ENCODE peak calls at places on chromosomes 11 and 22, in seven cellular contexts. B is activated naive CD4-positive, alpha-beta T cell treated with anti-CD3 and anti-CD28 coated beads, Interleukin-2, amount 50 U/mL, for 72 hours; F is T-helper 17 cell; K is HCT116; E is body of pancreas; H is PC-3; G is A549. Q is an unnamed sample.

GRCh38 chr11:58549644-58550043 is 26.0 kb downstream of the LPXN start:
- ATAC-seq in K (no peak), F (no peak), G (no peak), E (no peak), H (no peak), B (no peak), Q (no peak)

GRCh38 chr11:114366331-114367243 is 33.7 kb downstream of the C11orf71 start:
- ATAC-seq in F (no peak), E (no peak), H (peak), B (no peak), K (peak), G (peak), Q (no peak)

GRCh38 chr22:48277868-48278581 is 1515.6 kb downstream of the TBC1D22A start:
- ATAC-seq in G (no peak), K (no peak), H (no peak), E (no peak), F (no peak), B (no peak), Q (no peak)

GRCh38 chr22:30668306-30668655 is 606 bp upstream of the DUSP18 start:
- ATAC-seq in H (no peak), G (peak), K (peak), F (no peak), E (no peak), B (no peak), Q (no peak)

GRCh38 chr11:74844865-74845264 is 96.2 kb downstream of the RNF169 start:
- ATAC-seq in G (no peak), E (no peak), K (no peak), F (no peak), H (no peak), B (no peak), Q (no peak)

GRCh38 chr22:50361222-50361621 is 18.1 kb downstream of the PPP6R2 start:
- ATAC-seq in K (no peak), G (no peak), B (peak), F (peak), E (no peak), H (no peak), Q (no peak)

GRCh38 chr11:73227571-73228211 is 9.6 kb downstream of the P2RY2 start:
- ATAC-seq in G (no peak), K (peak), H (peak), F (no peak), B (no peak), E (peak), Q (peak)

GRCh38 chr11:3345736-3346135 is 33.2 kb downstream of the ZNF195 start:
- ATAC-seq in H (no peak), F (no peak), E (no peak), K (no peak), B (peak), G (no peak), Q (no peak)

GRCh38 chr22:45731041-45731797 is 59.6 kb downstream of the ATXN10 start:
- ATAC-seq in E (no peak), K (no peak), B (no peak), G (peak), H (peak), F (no peak), Q (no peak)

GRCh38 chr22:23915230-23915754 is 21.1 kb downstream of the MIF start:
- ATAC-seq in F (no peak), E (no peak), H (no peak), G (no peak), B (no peak), K (no peak), Q (no peak)

GRCh38 chr22:18112440-18112839 is 1.8 kb downstream of the TUBA8 start:
- ATAC-seq in B (no peak), F (no peak), H (no peak), E (no peak), K (no peak), G (no peak), Q (no peak)

GRCh38 chr11:99015634-99016454 is 4.9 kb upstream of the CNTN5 start:
- ATAC-seq in G (no peak), F (peak), E (no peak), H (no peak), B (no peak), K (peak), Q (no peak)

GRCh38 chr22:25747245-25747944 is 5.4 kb downstream of the MYO18B start:
- ATAC-seq in H (no peak), F (no peak), E (peak), G (peak), K (peak), B (peak), Q (peak)

GRCh38 chr11:132064987-132065620 is 694.7 kb downstream of the NTM start:
- ATAC-seq in F (no peak), G (no peak), B (no peak), H (peak), E (no peak), K (no peak), Q (no peak)

GRCh38 chr11:106276859-106277436 is 199.5 kb downstream of the AASDHPPT start:
- ATAC-seq in G (peak), K (peak), B (no peak), H (peak), F (no peak), E (no peak), Q (no peak)

GRCh38 chr22:46240917-46241316 is 9.2 kb downstream of the CDPF1 start:
- ATAC-seq in K (no peak), B (no peak), G (no peak), H (no peak), E (no peak), F (no peak), Q (no peak)

GRCh38 chr11:96044311-96044710 is 120.4 kb upstream of the MTMR2 start:
- ATAC-seq in G (no peak), B (peak), K (no peak), H (no peak), E (no peak), F (no peak), Q (no peak)

GRCh38 chr22:36454916-36455570 is 26.4 kb downstream of the TXN2 start:
- ATAC-seq in E (peak), K (peak), H (peak), G (peak), F (peak), B (peak), Q (peak)

GRCh38 chr11:122242731-122243130 is 126.7 kb upstream of the BLID start:
- ATAC-seq in K (no peak), H (no peak), G (no peak), E (no peak), B (no peak), F (no peak), Q (no peak)

GRCh38 chr11:35083181-35084061 is 55.5 kb upstream of the CD44 start:
- ATAC-seq in K (peak), H (peak), G (peak), E (peak), B (peak), F (peak), Q (peak)

GRCh38 chr11:64893194-64894069 is 15.0 kb upstream of the EHD1 start:
- ATAC-seq in F (peak), K (no peak), B (no peak), E (peak), G (peak), H (no peak), Q (no peak)

GRCh38 chr11:34623463-34623862 is 2.6 kb downstream of the EHF start:
- ATAC-seq in G (no peak), B (no peak), H (no peak), K (no peak), F (no peak), E (no peak), Q (no peak)

GRCh38 chr22:38973289-38974169 is 8.6 kb upstream of the APOBEC3B start:
- ATAC-seq in B (peak), E (peak), K (peak), F (peak), H (peak), G (peak), Q (peak)

GRCh38 chr11:116415095-116415494 is 357.7 kb downstream of the BUD13 start:
- ATAC-seq in H (no peak), F (no peak), K (no peak), E (no peak), B (no peak), G (peak), Q (no peak)

GRCh38 chr11:12802418-12803085 is 128.3 kb downstream of the TEAD1 start:
- ATAC-seq in B (no peak), K (peak), F (no peak), G (peak), E (peak), H (peak), Q (peak)

GRCh38 chr11:119427279-119427678 is 4.3 kb upstream of the THY1 start:
- ATAC-seq in K (peak), E (no peak), G (no peak), F (no peak), B (no peak), H (no peak), Q (peak)

GRCh38 chr22:46148885-46149492 is 1.3 kb upstream of the PPARA start:
- ATAC-seq in F (peak), E (no peak), G (no peak), H (no peak), K (no peak), B (no peak), Q (peak)

GRCh38 chr22:39264344-39265116 is 19.7 kb upstream of the PDGFB start:
- ATAC-seq in E (no peak), K (no peak), G (no peak), H (no peak), B (no peak), F (no peak), Q (peak)

GRCh38 chr11:102208835-102209234 is 98.6 kb downstream of the YAP1 start:
- ATAC-seq in G (no peak), K (no peak), E (no peak), H (no peak), B (no peak), F (no peak), Q (no peak)

GRCh38 chr22:26264162-26264561 is 94.9 kb downstream of the SEZ6L start:
- ATAC-seq in F (no peak), H (no peak), G (no peak), E (no peak), B (no peak), K (no peak), Q (no peak)

GRCh38 chr11:88324562-88325345 is 12.8 kb downstream of the CTSC start:
- ATAC-seq in K (no peak), E (no peak), H (no peak), G (no peak), B (no peak), F (peak), Q (no peak)

GRCh38 chr11:130815921-130816320 is 100.4 kb downstream of the SNX19 start:
- ATAC-seq in G (no peak), K (no peak), F (no peak), H (no peak), E (no peak), B (no peak), Q (no peak)

GRCh38 chr11:65479184-65480145 is 19.4 kb upstream of the MALAT1 start:
- ATAC-seq in H (no peak), B (no peak), G (peak), E (peak), K (peak), F (no peak), Q (peak)

GRCh38 chr11:63738720-63739360 is 29.7 kb downstream of the ZFTA start:
- ATAC-seq in H (peak), B (no peak), G (peak), K (peak), E (peak), F (peak), Q (peak)

GRCh38 chr11:74568028-74568427 is 24.4 kb upstream of the POLD3 start:
- ATAC-seq in G (no peak), B (no peak), E (no peak), H (no peak), F (no peak), K (no peak), Q (no peak)

GRCh38 chr22:49906799-49907290 is 11.4 kb downstream of the ALG12 start:
- ATAC-seq in E (no peak), F (no peak), H (no peak), G (no peak), K (no peak), B (no peak), Q (no peak)

GRCh38 chr11:118175031-118175531 is 1.4 kb downstream of the SCN2B start:
- ATAC-seq in F (no peak), G (peak), H (peak), K (no peak), E (peak), B (no peak), Q (peak)